ENCODE peak calls at places on chromosomes 12 and 14, in six cellular contexts. H is WTC11, Q is HepG2, I is endothelial cell of umbilical vein, Z is K562, C is H1. M is an unnamed sample.

GRCh38 chr14:82003418-82003817 is 469.8 kb upstream of the SEL1L start:
- DNase-seq in Q (no peak), I (no peak), C (no peak), Z (no peak), H (no peak), M (no peak)

GRCh38 chr12:5745251-5745888 is 199.7 kb downstream of the ANO2 start:
- DNase-seq in I (peak; percentile 93), Z (peak; percentile 67), H (peak; percentile 91), Q (peak; percentile 36), C (peak; percentile 70), M (peak; percentile 65)

GRCh38 chr12:33759279-33759678 is 263.0 kb upstream of the ALG10 start:
- DNase-seq in H (no peak), C (no peak), Z (no peak), Q (no peak), I (no peak), M (no peak)

GRCh38 chr12:195951-196350 is 18.0 kb downstream of the SLC6A12 start:
- DNase-seq in H (no peak), I (no peak), Q (no peak), Z (no peak), C (no peak), M (no peak)

GRCh38 chr12:22981711-22982110 is 356.7 kb downstream of the ETNK1 start:
- DNase-seq in Q (no peak), H (no peak), C (no peak), Z (no peak), I (no peak), M (no peak)

GRCh38 chr14:37622231-37622923 is 26.9 kb downstream of the TTC6 start:
- DNase-seq in Q (no peak), H (peak; percentile 65), I (peak; percentile 47), Z (no peak), C (no peak), M (no peak)

GRCh38 chr14:34650786-34651584 is 21.0 kb upstream of the SNX6 start:
- DNase-seq in I (peak; percentile 89), C (no peak), Z (no peak), Q (no peak), H (no peak), M (peak; percentile 92)

GRCh38 chr12:64796205-64796845 is 28.1 kb upstream of the TBC1D30 start:
- DNase-seq in H (peak; percentile 44), Z (peak; percentile 62), I (peak; percentile 93), C (peak; percentile 58), Q (peak; percentile 92), M (peak; percentile 91)

GRCh38 chr12:25184132-25184531 is 10.8 kb downstream of the DNAI7 start:
- DNase-seq in I (no peak), H (no peak), Q (no peak), Z (no peak), C (no peak), M (no peak)

GRCh38 chr12:70788774-70789173 is 131.8 kb downstream of the PTPRR start:
- DNase-seq in Z (no peak), C (no peak), I (no peak), Q (no peak), H (no peak), M (no peak)
- TF ChIP-seq JUN in Z (no peak), C (no peak), I (no peak), Q (no peak), H (no peak), M (no peak)

GRCh38 chr14:105993814-105994213 is 467.4 kb downstream of the TMEM121 start:
- DNase-seq in H (no peak), Z (no peak), C (no peak), Q (no peak), I (no peak), M (no peak)

DNA sequence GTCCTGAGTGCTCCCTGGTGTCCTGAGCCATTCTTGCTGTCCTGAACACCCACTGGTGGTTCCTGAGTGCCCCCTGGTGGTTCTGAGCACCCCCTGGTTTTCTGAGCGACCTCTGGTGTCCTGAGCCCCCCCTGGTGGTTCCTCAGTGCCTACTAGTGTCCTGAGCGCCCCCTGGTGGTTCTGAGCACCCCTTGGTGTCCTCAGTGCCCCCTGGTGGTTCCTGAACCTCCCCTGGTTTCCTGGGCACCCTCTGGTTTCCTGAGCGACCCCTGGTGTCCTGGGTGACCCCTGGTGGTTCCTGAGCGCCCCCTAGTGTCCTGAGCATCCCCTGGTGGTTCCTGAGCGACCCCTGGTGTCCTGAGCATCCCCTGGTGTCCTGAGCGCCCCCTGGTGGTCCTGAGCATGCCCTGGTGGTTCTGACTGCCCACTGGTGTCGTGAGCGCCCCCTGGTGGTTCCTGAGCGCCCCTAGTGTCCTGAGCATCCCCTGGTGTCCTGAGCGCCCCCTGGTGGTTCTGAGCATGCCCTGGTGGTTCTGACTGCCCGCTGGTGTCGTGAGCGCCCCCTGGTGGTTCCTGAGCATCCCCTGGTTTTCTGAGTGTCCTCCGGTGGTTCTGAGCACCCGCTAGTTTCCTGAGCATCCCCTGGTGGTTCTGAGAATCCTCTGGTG is 473.1 kb downstream of the TMEM121 start:
- DNase-seq in I (no peak), Z (peak; percentile 23), Q (peak; percentile 50), H (peak; percentile 16), C (no peak), M (no peak)
- TF ChIP-seq JUN in I (no peak), Z (no peak), Q (no peak), H (no peak), C (no peak), M (no peak)

DNA sequence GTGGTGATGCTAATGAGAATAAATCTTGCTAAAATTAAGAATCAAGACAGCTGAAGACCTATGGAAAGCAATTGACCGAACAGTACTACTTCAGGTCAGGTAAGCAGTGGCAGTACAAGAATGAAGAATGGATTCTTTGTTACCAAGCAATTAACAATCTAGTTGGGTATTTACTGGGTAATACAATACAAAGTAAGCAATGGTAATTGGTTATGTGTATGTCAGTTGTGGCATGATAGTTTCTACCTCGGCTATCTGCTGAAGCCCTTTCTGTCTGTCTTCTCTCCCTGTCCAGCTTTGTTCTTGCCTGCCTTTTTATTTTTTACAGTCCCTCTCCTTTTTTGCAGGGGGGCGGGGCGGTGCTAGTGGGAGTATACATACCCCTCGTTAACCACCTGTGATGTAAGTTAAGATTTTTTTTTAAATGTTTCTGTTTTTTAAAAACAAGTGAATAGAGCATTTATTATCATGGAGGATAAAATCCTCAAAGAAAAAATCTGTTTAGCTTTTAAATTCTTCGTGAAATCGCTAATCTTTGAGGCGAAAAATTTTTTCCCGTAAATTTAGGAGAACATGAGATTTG is 75.9 kb downstream of the RCOR1 start:
- DNase-seq in I (no peak), Q (no peak), Z (no peak), C (no peak), H (no peak), M (no peak)
- TF ChIP-seq JUN in I (no peak), Q (no peak), Z (no peak), C (no peak), H (no peak), M (no peak)

GRCh38 chr12:121036810-121037326 is 2.2 kb downstream of the OASL start:
- DNase-seq in Z (no peak), H (no peak), C (no peak), Q (no peak), I (no peak), M (peak; percentile 41)

GRCh38 chr12:121043067-121043466 is 4.0 kb upstream of the OASL start:
- DNase-seq in C (no peak), H (no peak), I (no peak), Z (peak; percentile 27), Q (no peak), M (no peak)

GRCh38 chr12:121033625-121034349 is 5.3 kb downstream of the OASL start:
- DNase-seq in Q (no peak), I (no peak), C (no peak), H (no peak), Z (no peak), M (peak; percentile 60)

GRCh38 chr12:121034906-121035305 is 4.1 kb downstream of the OASL start:
- DNase-seq in I (no peak), C (no peak), Z (no peak), H (no peak), Q (no peak), M (no peak)

GRCh38 chr12:121038861-121039654 is at the start of gene OASL:
- DNase-seq in H (no peak), Z (no peak), C (no peak), Q (no peak), I (peak; percentile 20), M (peak; percentile 55)
- TF ChIP-seq JUN in H (no peak), Z (no peak), C (no peak), Q (no peak), I (no peak), M (no peak)

GRCh38 chr12:13183621-13184020 is 12.9 kb upstream of the EMP1 start:
- DNase-seq in Q (no peak), Z (no peak), C (no peak), H (no peak), I (no peak), M (no peak)

GRCh38 chr12:13189254-13189653 is 7.3 kb upstream of the EMP1 start:
- DNase-seq in C (no peak), Z (no peak), Q (no peak), H (no peak), I (no peak), M (no peak)

GRCh38 chr12:13182881-13183280 is 13.6 kb upstream of the EMP1 start:
- DNase-seq in C (no peak), H (no peak), Q (no peak), I (no peak), Z (no peak), M (no peak)

GRCh38 chr12:13187399-13187798 is 9.1 kb upstream of the EMP1 start:
- DNase-seq in Q (no peak), H (no peak), C (no peak), I (no peak), Z (no peak), M (peak; percentile 65)

DNA sequence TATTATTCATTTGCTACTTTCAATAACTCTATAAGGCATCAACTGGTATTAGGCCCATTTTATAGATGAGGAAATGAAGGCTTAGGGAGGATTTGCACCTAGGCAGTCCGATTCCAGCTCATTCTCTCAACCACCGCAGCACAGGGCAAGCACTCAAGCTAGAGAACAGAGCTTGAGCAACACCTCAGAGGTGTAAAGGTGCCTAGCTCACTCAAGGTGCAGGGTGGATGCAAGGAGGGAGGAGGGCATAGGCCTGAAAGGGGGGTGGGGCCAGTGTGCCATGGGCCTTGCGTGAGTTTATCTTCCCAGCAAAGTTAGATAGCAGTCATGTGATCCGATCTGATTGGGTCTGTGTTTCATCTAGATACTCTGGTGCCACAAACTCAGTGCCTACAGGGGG is 10.2 kb upstream of the EMP1 start:
- DNase-seq in Q (no peak), I (no peak), Z (no peak), C (no peak), H (no peak), M (no peak)
- TF ChIP-seq JUN in Q (no peak), I (no peak), Z (no peak), C (no peak), H (no peak), M (no peak)

DNA sequence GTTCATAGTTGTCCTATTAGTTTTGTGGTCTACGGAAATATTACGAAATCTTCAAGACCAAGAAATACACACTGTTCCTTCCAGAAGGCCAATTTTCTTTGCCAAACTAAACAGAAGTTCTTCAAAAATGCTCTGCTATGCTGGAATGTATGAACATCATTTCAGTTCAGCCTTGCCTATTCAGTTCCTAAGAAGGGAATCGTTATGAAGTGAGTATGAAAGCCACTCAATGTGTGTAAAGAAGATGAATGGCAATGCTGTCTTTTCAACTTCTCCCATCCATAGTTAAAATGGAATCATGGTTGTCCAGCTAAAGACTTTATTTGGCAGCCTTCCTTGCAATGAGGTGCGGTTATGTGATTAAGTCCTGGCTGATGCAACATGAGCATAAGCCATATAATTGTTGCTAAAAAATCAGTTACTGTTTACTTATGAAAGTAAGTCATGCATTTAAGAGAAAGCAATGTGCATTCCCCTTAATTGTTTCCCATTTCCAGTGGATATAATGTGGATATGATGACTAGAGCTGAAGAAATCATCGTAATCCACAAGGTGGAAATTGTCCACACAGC is 73.8 kb upstream of the PTPRR start:
- DNase-seq in I (no peak), C (no peak), H (no peak), Q (no peak), Z (no peak), M (no peak)
- TF ChIP-seq JUN in I (no peak), C (no peak), H (no peak), Q (no peak), Z (no peak), M (no peak)

M was measured in A549.